ENCODE peak calls at places on chromosomes 1 and 21, in seven cellular contexts. Q is right lobe of liver, C is anterior cingulate cortex, F is GM23338, X is posterior cingulate gyrus, E is SK-N-DZ, S is cerebellar nuclear complex. O is an unnamed sample.

GRCh38 chr1:118300808-118301207 is 115.8 kb upstream of the SPAG17 start:
- DNase-seq in F (peak), E (no peak), X (no peak), S (no peak), Q (no peak), C (no peak), O (no peak)

GRCh38 chr1:11013160-11013531 is 692 bp downstream of the TARDBP start:
- DNase-seq in F (no peak), S (no peak), X (no peak), Q (no peak), E (no peak), C (no peak), O (no peak)

GRCh38 chr1:182699673-182700350 is 15.4 kb upstream of the RGS8 start:
- DNase-seq in F (peak), S (no peak), C (no peak), Q (no peak), X (no peak), E (peak), O (peak)

GRCh38 chr1:157773723-157774350 is 3.1 kb downstream of the FCRL2 start:
- DNase-seq in X (no peak), E (no peak), F (peak), S (no peak), C (no peak), Q (no peak), O (no peak)

GRCh38 chr1:29830916-29831315 is 594.6 kb downstream of the PTPRU start:
- DNase-seq in Q (no peak), E (no peak), S (no peak), C (no peak), X (no peak), F (no peak), O (no peak)

GRCh38 chr1:55321947-55322346 is 106.8 kb upstream of the USP24 start:
- DNase-seq in C (no peak), F (no peak), S (no peak), X (no peak), Q (no peak), E (no peak), O (no peak)

GRCh38 chr1:65799601-65800000 is 6.9 kb downstream of the PDE4B start:
- DNase-seq in F (no peak), C (no peak), S (no peak), E (no peak), Q (no peak), X (no peak), O (no peak)

GRCh38 chr21:43911015-43911934 is 46.3 kb downstream of the AGPAT3 start:
- DNase-seq in S (no peak), E (no peak), C (no peak), X (no peak), F (no peak), Q (peak), O (no peak)

GRCh38 chr1:75985827-75986226 is 53.6 kb upstream of the ASB17 start:
- DNase-seq in C (no peak), F (no peak), X (no peak), S (no peak), Q (no peak), E (no peak), O (no peak)

GRCh38 chr21:46152939-46153258 is 2.5 kb downstream of the FTCD start:
- DNase-seq in Q (peak), C (no peak), F (no peak), E (no peak), X (no peak), S (no peak), O (no peak)